ENCODE peak calls at places on chromosomes 1 and 21, in four cellular contexts. J is HCT116, Q is K562, C is HepG2. X is an unnamed sample.

GRCh38 chr1:110645962-110646735 is 28.6 kb downstream of the KCNA3 start:
- DNase-seq in Q (no peak), J (no peak), C (no peak), X (no peak)

GRCh38 chr1:169105434-169106094 is 926 bp upstream of the ATP1B1 start:
- DNase-seq in C (peak; percentile 85), J (no peak), Q (peak; percentile 59), X (peak; percentile 87)

GRCh38 chr1:24541711-24542346 is 14.1 kb upstream of the NCMAP start:
- DNase-seq in Q (no peak), C (peak; percentile 25), J (no peak), X (peak; percentile 46)

GRCh38 chr1:10691075-10691739 is 105.2 kb downstream of the CASZ1 start:
- DNase-seq in C (no peak), J (no peak), Q (no peak), X (no peak)

GRCh38 chr1:46687910-46688509 is 16.4 kb downstream of the TEX38 start:
- DNase-seq in Q (no peak), J (no peak), C (no peak), X (no peak)

GRCh38 chr1:64550946-64551345 is 81.0 kb downstream of the CACHD1 start:
- DNase-seq in J (no peak), Q (no peak), C (no peak), X (no peak)

GRCh38 chr21:38661296-38662223 is 144.2 kb upstream of the ETS2 start:
- DNase-seq in Q (no peak), C (no peak), J (no peak), X (peak; percentile 67)

GRCh38 chr1:226980565-226981385 is 40.7 kb downstream of the COQ8A start:
- DNase-seq in Q (no peak), J (no peak), C (no peak), X (peak; percentile 37)

GRCh38 chr1:244651956-244652698 is 799 bp upstream of the DESI2 start:
- DNase-seq in J (peak; percentile 3), Q (no peak), C (no peak), X (no peak)

GRCh38 chr1:17581389-17582123 is 42.1 kb downstream of the ARHGEF10L start:
- DNase-seq in C (peak; percentile 95), J (no peak), Q (no peak), X (peak; percentile 70)

GRCh38 chr1:230746617-230747016 is 571 bp upstream of the CAPN9 start:
- DNase-seq in Q (no peak), J (no peak), C (no peak), X (no peak)

GRCh38 chr1:201760516-201760915 is 68.4 kb upstream of the IPO9 start:
- DNase-seq in Q (no peak), J (no peak), C (no peak), X (no peak)

GRCh38 chr1:94676686-94677085 is 135.1 kb upstream of the F3 start:
- DNase-seq in C (no peak), J (no peak), Q (no peak), X (no peak)

GRCh38 chr1:151934048-151934493 is 24.8 kb upstream of the THEM4 start:
- DNase-seq in Q (peak; percentile 61), C (peak; percentile 39), J (no peak), X (peak; percentile 52)

GRCh38 chr1:174580801-174581200 is 133.0 kb downstream of the GPR52 start:
- DNase-seq in C (no peak), J (no peak), Q (no peak), X (no peak)

GRCh38 chr1:230778916-230779590 is 31.9 kb downstream of the CAPN9 start:
- DNase-seq in C (no peak), J (no peak), Q (no peak), X (no peak)

GRCh38 chr1:89260575-89261275 is 11.9 kb downstream of the GBP5 start:
- DNase-seq in C (no peak), Q (no peak), J (no peak), X (no peak)

GRCh38 chr1:22884806-22885559 is 87.7 kb downstream of the LACTBL1 start:
- DNase-seq in Q (no peak), C (no peak), J (no peak), X (no peak)

GRCh38 chr1:25695066-25695990 is 78.7 kb downstream of the MAN1C1 start:
- DNase-seq in C (peak; percentile 66), J (no peak), Q (peak; percentile 50), X (no peak)

GRCh38 chr1:109454497-109455133 is 11.7 kb upstream of the SYPL2 start:
- DNase-seq in Q (no peak), J (no peak), C (no peak), X (no peak)

GRCh38 chr1:65372557-65372956 is 47.9 kb upstream of the LEPR start:
- DNase-seq in Q (peak; percentile 21), J (no peak), C (no peak), X (no peak)

GRCh38 chr1:61930246-61930645 is 188.0 kb downstream of the PATJ start:
- DNase-seq in J (no peak), C (no peak), Q (no peak), X (no peak)

GRCh38 chr1:79859212-79859948 is 852.9 kb upstream of the ADGRL4 start:
- DNase-seq in C (no peak), Q (no peak), J (no peak), X (no peak)

GRCh38 chr1:75423136-75423535 is 187.8 kb downstream of the SLC44A5 start:
- DNase-seq in J (no peak), Q (no peak), C (no peak), X (peak; percentile 5)

GRCh38 chr1:53088616-53089300 is 26.7 kb downstream of the PODN start:
- DNase-seq in C (no peak), Q (no peak), J (no peak), X (peak; percentile 56)

GRCh38 chr1:154963643-154964042 is 2.1 kb upstream of the PYGO2 start:
- DNase-seq in J (no peak), Q (no peak), C (no peak), X (no peak)

GRCh38 chr1:162855461-162856150 is 5.4 kb downstream of the CCDC190 start:
- DNase-seq in J (no peak), Q (no peak), C (no peak), X (no peak)

GRCh38 chr1:93633313-93633712 is 48.3 kb downstream of the BCAR3 start:
- DNase-seq in Q (no peak), C (no peak), J (no peak), X (no peak)

GRCh38 chr1:225828706-225829344 is 18.9 kb downstream of the EPHX1 start:
- DNase-seq in J (no peak), C (no peak), Q (no peak), X (no peak)

GRCh38 chr1:11787251-11787803 is 18.4 kb downstream of the MTHFR start:
- DNase-seq in J (no peak), Q (no peak), C (no peak), X (no peak)
- TF ChIP-seq ELF1 in J (no peak), Q (no peak), C (no peak), X (no peak)

GRCh38 chr1:36084502-36085115 is 715 bp downstream of the TEKT2 start:
- DNase-seq in C (no peak), J (no peak), Q (no peak), X (no peak)
- TF ChIP-seq ELF1 in C (no peak), J (no peak), Q (no peak), X (no peak)

GRCh38 chr1:82806133-82806532 is 1005.4 kb downstream of the ADGRL2 start:
- DNase-seq in Q (no peak), C (no peak), J (no peak), X (no peak)
- TF ChIP-seq ELF1 in Q (no peak), C (no peak), J (no peak), X (no peak)

DNA sequence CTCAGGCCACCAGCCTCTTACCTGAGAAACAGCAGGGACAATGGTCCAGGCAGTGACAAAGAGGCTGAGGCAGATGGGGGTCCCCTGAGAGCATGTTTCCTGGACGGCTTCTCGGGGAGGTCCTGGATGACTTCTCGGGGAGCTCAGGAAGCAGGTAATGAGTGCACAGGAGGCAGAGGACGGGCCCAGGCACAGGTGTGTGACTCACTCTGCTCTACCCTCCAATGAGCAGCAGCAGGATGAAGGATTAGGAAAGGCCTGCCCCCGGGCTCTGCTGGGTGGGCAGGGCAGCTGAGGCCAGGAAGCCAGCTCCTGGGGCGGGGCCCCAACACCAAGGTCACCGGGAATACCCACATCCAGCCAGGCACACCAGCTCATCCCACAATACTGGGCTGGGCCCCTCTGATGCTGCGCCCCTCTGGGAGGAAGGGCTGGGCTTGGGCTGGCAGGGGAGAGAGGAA is 17.2 kb upstream of the PTAFR start:
- DNase-seq in Q (peak; percentile 9), J (no peak), C (peak; percentile 57), X (no peak)
- TF ChIP-seq ELF1 in Q (no peak), J (no peak), C (peak; percentile 29), X (no peak)

DNA sequence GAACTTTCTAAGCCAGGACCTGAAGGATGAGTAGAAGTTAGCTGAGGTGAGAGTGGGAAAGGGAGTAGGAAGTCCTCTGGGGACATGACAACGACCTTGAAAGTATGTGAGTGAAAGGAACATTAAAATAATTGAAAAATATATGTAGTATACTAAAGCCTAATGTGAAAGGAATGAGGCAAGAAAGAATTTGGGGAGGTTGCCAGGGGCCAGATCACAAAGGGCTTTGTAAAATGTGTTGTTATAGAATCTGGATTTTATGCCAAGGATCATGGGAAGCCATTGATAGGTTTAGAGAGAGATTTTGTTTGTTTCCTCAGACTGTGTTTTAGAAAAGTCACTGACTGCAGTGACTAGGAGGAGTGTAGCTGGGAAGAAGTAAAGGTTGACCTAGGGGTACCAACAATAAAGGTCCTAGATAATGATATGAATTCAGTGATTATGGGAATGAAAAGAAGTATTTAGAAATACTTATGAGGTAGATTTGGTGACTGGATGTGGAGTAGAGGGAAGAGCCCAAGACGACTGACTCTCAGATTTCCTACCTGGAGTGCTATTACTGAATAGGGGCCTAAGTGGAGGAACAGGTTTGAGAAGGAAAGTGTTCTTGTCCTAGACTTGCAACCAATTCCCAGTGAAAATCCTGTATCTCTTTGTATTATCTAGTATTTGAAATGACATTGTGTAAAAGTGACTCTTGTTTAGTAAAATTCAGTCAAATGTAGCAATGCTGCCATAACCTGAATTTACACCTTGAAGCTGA is 179.8 kb downstream of the PHTF1 start:
- DNase-seq in Q (no peak), J (no peak), C (no peak), X (no peak)
- TF ChIP-seq ELF1 in Q (no peak), J (no peak), C (no peak), X (no peak)

DNA sequence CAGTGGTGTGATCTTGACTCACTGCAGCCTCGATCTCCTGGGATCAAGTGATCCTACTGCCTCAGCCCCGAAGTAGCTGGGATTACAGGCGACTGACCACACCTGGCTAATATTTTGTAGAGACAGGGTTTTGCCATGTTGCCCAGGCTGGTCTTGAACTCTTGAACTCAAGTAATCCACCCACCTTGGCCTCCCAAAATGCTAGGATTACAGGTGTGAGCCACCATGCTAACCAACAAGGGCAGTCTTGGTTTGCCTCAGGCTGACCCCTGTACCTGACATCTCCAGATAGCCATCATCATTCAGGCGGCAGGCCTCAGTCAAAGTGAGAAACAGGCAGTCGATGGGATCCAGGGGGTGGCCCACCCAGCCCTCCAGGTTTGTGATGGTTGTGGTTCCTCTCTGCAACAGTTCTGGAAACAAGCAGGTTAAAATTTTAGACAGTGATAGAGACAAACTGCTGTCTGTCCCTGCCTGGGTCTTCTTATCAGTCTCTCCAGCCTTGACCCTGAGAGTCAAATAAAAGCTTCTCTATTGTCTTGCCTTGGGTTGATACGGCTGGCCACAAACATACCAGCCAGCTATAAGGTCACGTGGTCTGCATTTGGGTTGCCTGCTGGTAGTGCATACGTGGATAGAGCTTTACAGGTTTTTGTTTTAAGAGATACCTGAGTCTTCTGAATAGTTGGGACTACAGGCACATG is 26.8 kb downstream of the UROD start:
- DNase-seq in J (no peak), C (peak; percentile 82), Q (peak; percentile 85), X (no peak)
- TF ChIP-seq ELF1 in J (no peak), C (no peak), Q (no peak), X (no peak)